ENCODE peak calls at places on chromosomes 16 and 17, in five cellular contexts. H is MM.1S; U is mammary epithelial cell; D is CD8-positive, alpha-beta T cell; Z is cardiac muscle cell. R is an unnamed sample.

GRCh38 chr17:50221500-50222480 is 20.4 kb upstream of the COL1A1 start:
- DNase-seq in H (peak), U (peak), D (no peak), Z (peak), R (peak)

GRCh38 chr16:24980077-24980793 is 34.9 kb downstream of the ARHGAP17 start:
- DNase-seq in H (no peak), U (peak), D (no peak), Z (no peak), R (peak)

GRCh38 chr16:75860654-75861053 is 134.4 kb upstream of the CPHXL start:
- DNase-seq in H (no peak), U (no peak), D (no peak), Z (no peak), R (no peak)

GRCh38 chr16:89410794-89411309 is 79.5 kb downstream of the ANKRD11 start:
- DNase-seq in H (no peak), U (peak), D (peak), Z (peak), R (no peak)

GRCh38 chr16:85132456-85133289 is 20.4 kb upstream of the CIBAR2 start:
- DNase-seq in H (no peak), U (no peak), D (no peak), Z (no peak), R (no peak)

GRCh38 chr17:49403514-49404289 is 11.0 kb downstream of the PHB1 start:
- DNase-seq in H (no peak), U (no peak), D (no peak), Z (no peak), R (no peak)

GRCh38 chr16:75491876-75492275 is 3.4 kb downstream of the CHST6 start:
- DNase-seq in H (no peak), U (peak), D (no peak), Z (no peak), R (peak)

GRCh38 chr16:85943702-85944101 is 44.7 kb downstream of the IRF8 start:
- DNase-seq in H (no peak), U (no peak), D (no peak), Z (no peak), R (no peak)

GRCh38 chr16:84700518-84701277 is 898 bp downstream of the USP10 start:
- DNase-seq in H (peak), U (peak), D (peak), Z (no peak), R (peak)

GRCh38 chr17:1783834-1784611 is 22.2 kb downstream of the SERPINF1 start:
- DNase-seq in H (peak), U (peak), D (no peak), Z (peak), R (peak)

GRCh38 chr16:86939609-86940008 is 361.3 kb downstream of the FOXL1 start:
- DNase-seq in H (no peak), U (no peak), D (no peak), Z (no peak), R (no peak)

GRCh38 chr17:2776589-2777241 is 19.5 kb upstream of the RAP1GAP2 start:
- DNase-seq in H (no peak), U (no peak), D (no peak), Z (no peak), R (no peak)

GRCh38 chr16:8736123-8736680 is 61.2 kb downstream of the TMEM186 start:
- DNase-seq in H (no peak), U (no peak), D (no peak), Z (no peak), R (no peak)

GRCh38 chr16:12646490-12647274 is 157.0 kb downstream of the CPPED1 start:
- DNase-seq in H (peak), U (no peak), D (no peak), Z (no peak), R (peak)

GRCh38 chr16:28820016-28820415 is 2.8 kb upstream of the ATXN2L start:
- DNase-seq in H (no peak), U (no peak), D (no peak), Z (no peak), R (no peak)

GRCh38 chr16:10699756-10700155 is 5.0 kb upstream of the TEKT5 start:
- DNase-seq in H (no peak), U (no peak), D (no peak), Z (no peak), R (no peak)

GRCh38 chr16:59558679-59559078 is 824.6 kb upstream of the GOT2 start:
- DNase-seq in H (no peak), U (no peak), D (no peak), Z (no peak), R (no peak)

GRCh38 chr17:39114744-39115534 is 36.5 kb downstream of the PLXDC1 start:
- DNase-seq in H (no peak), U (no peak), D (no peak), Z (peak), R (no peak)

GRCh38 chr16:4212934-4213296 is 29.0 kb downstream of the SRL start:
- DNase-seq in H (no peak), U (peak), D (no peak), Z (peak), R (no peak)

GRCh38 chr17:81710514-81711308 is 1.4 kb upstream of the SLC25A10 start:
- DNase-seq in H (no peak), U (no peak), D (no peak), Z (peak), R (no peak)

GRCh38 chr16:11342021-11342855 is 3.0 kb upstream of the RMI2 start:
- DNase-seq in H (no peak), U (no peak), D (no peak), Z (no peak), R (no peak)

GRCh38 chr17:66691644-66692500 is 143.0 kb upstream of the CACNG5 start:
- DNase-seq in H (no peak), U (no peak), D (no peak), Z (peak), R (no peak)

GRCh38 chr16:67499159-67499558 is 15.8 kb upstream of the AGRP start:
- DNase-seq in H (no peak), U (no peak), D (no peak), Z (no peak), R (no peak)

GRCh38 chr17:55726440-55726839 is 3.8 kb upstream of the TMEM100 start:
- DNase-seq in H (no peak), U (peak), D (no peak), Z (peak), R (no peak)

GRCh38 chr17:42472709-42473521 is 14.2 kb downstream of the ATP6V0A1 start:
- DNase-seq in H (no peak), U (peak), D (no peak), Z (peak), R (no peak)

GRCh38 chr17:82031885-82032627 is 578 bp downstream of the RAC3 start:
- DNase-seq in H (peak), U (no peak), D (peak), Z (no peak), R (peak)

GRCh38 chr16:87404764-87405625 is 12.9 kb downstream of the MAP1LC3B start:
- DNase-seq in H (no peak), U (no peak), D (no peak), Z (no peak), R (no peak)

GRCh38 chr17:76940738-76941350 is 72.6 kb downstream of the MGAT5B start:
- DNase-seq in H (no peak), U (no peak), D (no peak), Z (no peak), R (no peak)

GRCh38 chr17:28368306-28368831 is 1.7 kb downstream of the VTN start:
- DNase-seq in H (no peak), U (no peak), D (no peak), Z (no peak), R (no peak)
- TF ChIP-seq CTCF in H (no peak), U (no peak), D (no peak), Z (no peak), R (no peak)

DNA sequence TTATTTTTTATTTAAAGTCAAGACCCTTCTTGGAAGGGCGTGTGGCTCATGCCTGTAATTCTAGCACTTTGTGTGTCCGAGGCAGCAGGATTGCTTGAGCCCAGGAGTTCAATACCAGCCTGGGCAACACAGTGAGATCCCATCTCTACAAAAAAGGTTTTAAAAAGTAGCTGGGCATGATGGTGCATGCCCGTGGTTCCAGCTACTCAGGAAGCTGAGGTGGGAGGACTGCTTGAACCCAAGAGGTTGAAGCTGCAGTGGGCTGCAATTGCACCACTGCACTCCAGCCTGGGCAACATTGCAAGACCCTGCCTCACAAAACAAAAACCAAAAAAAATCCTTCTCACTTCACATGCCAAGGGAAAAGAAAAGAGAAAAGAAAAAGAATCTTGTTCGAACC is 29.6 kb downstream of the MINK1 start:
- DNase-seq in H (no peak), U (no peak), D (no peak), Z (no peak), R (no peak)
- TF ChIP-seq CTCF in H (no peak), U (no peak), D (no peak), Z (no peak), R (no peak)

DNA sequence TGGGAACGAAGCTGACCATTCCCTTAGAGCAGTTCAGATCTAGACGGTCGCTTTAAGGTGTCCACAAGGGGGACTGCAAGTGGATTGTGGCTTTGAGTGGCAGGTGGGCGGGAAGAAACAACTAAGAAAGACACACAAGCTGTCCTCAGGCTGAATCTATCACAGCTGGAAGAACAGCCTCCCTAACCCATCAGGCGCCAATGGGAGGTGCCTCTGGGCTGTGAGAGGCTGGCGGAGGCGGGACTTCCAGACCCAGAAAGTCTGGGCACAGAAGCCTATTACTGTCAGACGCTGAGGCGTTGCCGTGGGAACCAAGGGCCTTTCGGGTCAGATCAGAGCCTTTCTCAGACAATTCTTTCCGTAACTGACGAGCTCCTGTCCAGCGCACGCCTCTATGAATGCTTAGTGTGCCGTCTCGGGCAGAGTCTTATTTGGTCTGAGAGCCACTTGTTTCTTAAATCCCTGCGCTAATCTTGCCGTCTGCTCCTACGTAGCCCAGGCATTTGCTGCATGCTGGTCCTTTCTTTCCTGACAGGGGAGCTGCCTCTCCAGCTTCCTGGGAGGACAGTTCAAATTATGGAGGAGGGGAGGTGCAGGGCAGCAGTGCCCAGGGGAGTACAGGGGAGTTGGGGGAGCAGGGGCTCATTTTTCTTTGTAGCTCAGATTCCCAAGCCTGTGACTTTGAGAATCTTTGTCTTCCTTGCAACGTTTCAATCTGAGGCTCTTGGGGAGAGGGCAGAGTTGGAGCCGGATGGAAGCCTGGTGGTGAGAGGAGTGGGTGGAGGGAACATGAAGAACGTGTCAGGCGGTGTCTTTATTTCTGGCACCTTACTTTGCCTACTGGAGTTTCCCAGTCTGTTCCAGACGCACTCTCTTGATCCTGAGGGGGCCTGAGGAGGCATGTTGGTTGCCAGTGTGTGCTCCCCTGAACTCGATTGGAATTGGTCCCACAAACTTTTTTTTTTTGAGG is 618.7 kb downstream of the KCNJ18 start:
- DNase-seq in H (peak), U (no peak), D (no peak), Z (no peak), R (no peak)
- TF ChIP-seq CTCF in H (no peak), U (no peak), D (no peak), Z (no peak), R (no peak)

GRCh38 chr17:73420897-73421296 is 109.1 kb upstream of the CDC42EP4 start:
- DNase-seq in H (no peak), U (peak), D (no peak), Z (peak), R (no peak)
- TF ChIP-seq CTCF in H (no peak), U (peak), D (no peak), Z (peak), R (no peak)

GRCh38 chr16:2682209-2683021 is at the start of gene KCTD5:
- DNase-seq in H (peak), U (peak), D (peak), Z (peak), R (peak)
- TF ChIP-seq CTCF in H (no peak), U (no peak), D (no peak), Z (no peak), R (no peak)

DNA sequence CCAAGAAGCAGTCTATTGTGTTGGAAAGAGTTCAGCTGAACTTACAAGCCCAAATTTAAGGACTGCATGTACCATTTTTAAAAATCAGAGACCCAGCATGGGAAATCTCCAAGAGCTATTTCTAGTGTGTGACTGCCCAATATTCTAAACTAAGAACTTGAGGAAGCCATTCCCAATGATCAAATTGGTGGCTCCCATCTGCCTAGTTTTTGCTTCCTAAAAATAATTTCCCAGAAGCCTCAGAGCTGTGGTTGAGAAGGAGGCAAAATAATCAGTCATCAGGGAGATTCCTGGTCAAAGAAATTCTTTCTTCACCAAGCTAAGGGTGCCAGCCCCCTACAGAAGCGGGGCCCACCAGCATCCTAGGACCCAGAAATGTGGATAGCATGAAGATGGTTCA is 176.1 kb upstream of the CDH5 start:
- DNase-seq in H (no peak), U (no peak), D (no peak), Z (no peak), R (no peak)
- TF ChIP-seq CTCF in H (no peak), U (no peak), D (no peak), Z (no peak), R (no peak)

GRCh38 chr17:17326275-17326875 is 23.2 kb downstream of the NT5M start:
- DNase-seq in H (no peak), U (no peak), D (no peak), Z (no peak), R (peak)

GRCh38 chr17:17324616-17325015 is 21.4 kb downstream of the NT5M start:
- DNase-seq in H (no peak), U (no peak), D (no peak), Z (no peak), R (no peak)

GRCh38 chr17:17325816-17326215 is 22.6 kb downstream of the NT5M start:
- DNase-seq in H (no peak), U (no peak), D (no peak), Z (no peak), R (no peak)

GRCh38 chr17:17322516-17323510 is 19.6 kb downstream of the NT5M start:
- DNase-seq in H (no peak), U (no peak), D (no peak), Z (no peak), R (peak)

DNA sequence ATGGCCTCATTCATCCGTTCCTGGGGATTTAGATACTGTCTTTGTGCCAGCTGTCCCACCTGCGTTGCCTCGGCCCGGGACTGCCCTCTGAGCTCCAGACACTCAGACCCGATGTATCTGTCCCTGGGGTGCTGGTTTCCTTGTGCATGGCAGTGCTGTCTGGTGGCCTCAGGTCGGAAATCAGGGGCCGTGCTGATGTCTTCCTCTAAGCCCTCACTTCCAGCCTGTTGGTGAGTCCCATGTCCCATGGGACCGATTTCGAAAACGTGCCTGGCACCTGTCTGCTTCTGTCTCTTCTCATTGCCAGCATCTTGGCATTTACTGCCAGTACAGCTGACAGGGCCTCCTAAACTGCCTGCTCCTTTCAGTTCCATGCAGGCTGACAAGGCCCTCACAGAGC is 22.1 kb downstream of the NT5M start:
- DNase-seq in H (no peak), U (no peak), D (no peak), Z (no peak), R (peak)
- TF ChIP-seq CTCF in H (no peak), U (no peak), D (no peak), Z (no peak), R (no peak)

GRCh38 chr17:9987779-9988585 is 82.9 kb upstream of the RCVRN start:
- DNase-seq in H (no peak), U (no peak), D (peak), Z (peak), R (peak)
- TF ChIP-seq CTCF in H (peak), U (peak), D (peak), Z (peak), R (peak)

GRCh38 chr17:34151081-34151480 is 104.0 kb upstream of the CCL2 start:
- DNase-seq in H (no peak), U (no peak), D (no peak), Z (no peak), R (no peak)

DNA sequence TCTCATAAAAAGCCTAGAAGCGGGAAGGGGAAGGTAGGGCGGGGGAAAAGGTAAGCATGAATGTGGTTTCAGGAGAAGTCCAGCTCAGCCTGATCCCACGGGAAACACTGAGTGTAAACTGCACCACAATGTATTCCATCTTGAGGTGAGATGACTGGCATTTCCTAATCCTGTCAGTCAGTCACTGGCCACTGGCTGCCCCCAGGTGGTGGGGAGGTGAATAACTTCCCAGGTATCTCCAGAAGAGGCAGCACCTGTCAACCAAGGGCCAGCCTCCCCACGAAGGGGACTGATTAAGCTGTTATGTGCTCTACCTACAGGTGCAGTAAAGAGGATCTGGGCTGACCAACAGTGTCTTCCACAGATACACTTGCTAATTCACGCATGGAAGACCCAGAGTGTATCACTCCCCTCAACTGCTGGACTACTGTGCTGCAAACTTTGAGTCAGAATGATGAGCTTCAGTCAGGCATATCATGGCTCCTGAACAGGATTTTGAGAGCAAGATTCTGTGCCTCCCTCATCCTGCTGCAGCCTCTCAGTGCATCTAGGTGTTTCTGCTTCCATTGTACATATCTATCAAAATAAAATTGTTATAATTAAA is 108.5 kb upstream of the CCL2 start:
- DNase-seq in H (peak), U (no peak), D (peak), Z (no peak), R (peak)
- TF ChIP-seq CTCF in H (peak), U (peak), D (peak), Z (peak), R (peak)

GRCh38 chr16:3059041-3059722 is 6.3 kb upstream of the IL32 start:
- DNase-seq in H (peak), U (peak), D (peak), Z (peak), R (peak)
- TF ChIP-seq CTCF in H (peak), U (peak), D (peak), Z (peak), R (peak)